ENCODE peak calls at places on chromosomes 1 and 21, in eight cellular contexts. E, K, A, U, I, B, L and D are unnamed samples.

GRCh38 chr1:211951856-211952255 is 83.5 kb downstream of the INTS7 start:
- DNase-seq in E (peak), K (no peak), A (no peak), U (peak), I (peak), B (no peak), L (peak), D (no peak)

GRCh38 chr1:86448670-86449069 is 20.1 kb upstream of the CLCA1 start:
- DNase-seq in E (no peak), K (no peak), A (no peak), U (no peak), I (no peak), B (no peak), L (no peak), D (no peak)

GRCh38 chr1:172746091-172746949 is 87.4 kb downstream of the FASLG start:
- DNase-seq in E (peak), K (no peak), A (peak), U (peak), I (peak), B (no peak), L (peak), D (no peak)

GRCh38 chr1:153277852-153278251 is 18.4 kb downstream of the LORICRIN start:
- DNase-seq in E (no peak), K (no peak), A (no peak), U (peak), I (peak), B (no peak), L (no peak), D (no peak)

GRCh38 chr21:24938592-24938991 is 668.7 kb downstream of the MRPL39 start:
- DNase-seq in E (no peak), K (no peak), A (no peak), U (no peak), I (no peak), B (no peak), L (no peak), D (no peak)

GRCh38 chr1:19315378-19316206 is 3.5 kb downstream of the SLC66A1 start:
- DNase-seq in E (peak), K (no peak), A (no peak), U (peak), I (peak), B (no peak), L (no peak), D (no peak)

GRCh38 chr1:175628548-175629317 is 114.7 kb downstream of the TNR start:
- DNase-seq in E (no peak), K (no peak), A (no peak), U (no peak), I (no peak), B (no peak), L (no peak), D (no peak)

GRCh38 chr1:44801491-44802305 is 1.5 kb downstream of the PLK3 start:
- DNase-seq in E (no peak), K (no peak), A (peak), U (no peak), I (no peak), B (no peak), L (no peak), D (no peak)

GRCh38 chr1:65209005-65209885 is 61.2 kb downstream of the AK4 start:
- DNase-seq in E (peak), K (no peak), A (no peak), U (peak), I (peak), B (no peak), L (peak), D (peak)

GRCh38 chr1:189103956-189104355 is 1373.7 kb downstream of the BRINP3 start:
- DNase-seq in E (no peak), K (no peak), A (no peak), U (no peak), I (peak), B (no peak), L (no peak), D (no peak)

GRCh38 chr1:150187560-150187931 is 37.8 kb downstream of the PLEKHO1 start:
- DNase-seq in E (no peak), K (no peak), A (no peak), U (no peak), I (no peak), B (no peak), L (no peak), D (no peak)
- TF ChIP-seq CTCF in E (no peak), K (no peak), A (peak), U (no peak), I (no peak), B (no peak), L (peak), D (no peak)

DNA sequence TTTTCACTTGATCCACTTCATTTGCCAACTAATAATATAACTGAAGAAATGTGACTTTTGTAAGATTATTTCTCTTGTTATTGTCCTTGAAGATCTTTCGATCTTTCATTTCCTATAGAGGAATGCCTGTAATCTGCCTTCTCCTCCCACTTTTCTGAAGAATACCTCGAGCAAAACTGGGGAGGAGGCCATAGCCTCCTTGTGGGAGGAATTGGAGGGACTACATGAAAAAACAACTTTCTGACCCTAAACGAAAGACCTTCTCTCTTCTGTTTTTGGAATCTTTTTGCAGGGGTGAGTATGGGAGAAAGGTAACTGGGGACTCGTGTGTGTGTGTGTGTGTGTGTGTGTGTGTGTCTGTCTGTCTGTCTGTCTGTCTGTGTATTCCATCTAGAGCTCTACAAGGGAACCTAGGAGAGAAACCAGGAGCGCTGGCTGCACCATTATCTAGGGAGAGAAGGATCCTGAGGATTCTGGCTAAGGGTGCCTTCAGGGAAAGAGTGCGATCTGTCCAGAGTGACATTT is 32.4 kb upstream of the MAB21L3 start:
- DNase-seq in E (no peak), K (no peak), A (no peak), U (no peak), I (no peak), B (no peak), L (no peak), D (no peak)
- TF ChIP-seq CTCF in E (peak), K (no peak), A (no peak), U (no peak), I (no peak), B (no peak), L (no peak), D (no peak)

GRCh38 chr1:187999973-188000372 is 1171.2 kb downstream of the PLA2G4A start:
- DNase-seq in E (no peak), K (no peak), A (no peak), U (no peak), I (peak), B (no peak), L (no peak), D (no peak)
- TF ChIP-seq CTCF in E (peak), K (no peak), A (no peak), U (no peak), I (peak), B (no peak), L (no peak), D (peak)

GRCh38 chr1:17757426-17757825 is 2.3 kb downstream of the ACTL8 start:
- DNase-seq in E (no peak), K (no peak), A (no peak), U (no peak), I (no peak), B (no peak), L (no peak), D (no peak)

GRCh38 chr1:17762313-17762712 is 7.2 kb downstream of the ACTL8 start:
- DNase-seq in E (no peak), K (no peak), A (no peak), U (no peak), I (no peak), B (no peak), L (no peak), D (no peak)

GRCh38 chr1:17763995-17764394 is 8.9 kb downstream of the ACTL8 start:
- DNase-seq in E (peak), K (no peak), A (no peak), U (no peak), I (no peak), B (no peak), L (no peak), D (no peak)

GRCh38 chr1:17755120-17755519 is at the start of gene ACTL8:
- DNase-seq in E (no peak), K (no peak), A (no peak), U (no peak), I (no peak), B (no peak), L (no peak), D (no peak)

GRCh38 chr1:17759114-17759513 is 4.0 kb downstream of the ACTL8 start:
- DNase-seq in E (no peak), K (no peak), A (no peak), U (no peak), I (no peak), B (no peak), L (peak), D (no peak)
- TF ChIP-seq CTCF in E (peak), K (no peak), A (no peak), U (peak), I (peak), B (no peak), L (peak), D (peak)

DNA sequence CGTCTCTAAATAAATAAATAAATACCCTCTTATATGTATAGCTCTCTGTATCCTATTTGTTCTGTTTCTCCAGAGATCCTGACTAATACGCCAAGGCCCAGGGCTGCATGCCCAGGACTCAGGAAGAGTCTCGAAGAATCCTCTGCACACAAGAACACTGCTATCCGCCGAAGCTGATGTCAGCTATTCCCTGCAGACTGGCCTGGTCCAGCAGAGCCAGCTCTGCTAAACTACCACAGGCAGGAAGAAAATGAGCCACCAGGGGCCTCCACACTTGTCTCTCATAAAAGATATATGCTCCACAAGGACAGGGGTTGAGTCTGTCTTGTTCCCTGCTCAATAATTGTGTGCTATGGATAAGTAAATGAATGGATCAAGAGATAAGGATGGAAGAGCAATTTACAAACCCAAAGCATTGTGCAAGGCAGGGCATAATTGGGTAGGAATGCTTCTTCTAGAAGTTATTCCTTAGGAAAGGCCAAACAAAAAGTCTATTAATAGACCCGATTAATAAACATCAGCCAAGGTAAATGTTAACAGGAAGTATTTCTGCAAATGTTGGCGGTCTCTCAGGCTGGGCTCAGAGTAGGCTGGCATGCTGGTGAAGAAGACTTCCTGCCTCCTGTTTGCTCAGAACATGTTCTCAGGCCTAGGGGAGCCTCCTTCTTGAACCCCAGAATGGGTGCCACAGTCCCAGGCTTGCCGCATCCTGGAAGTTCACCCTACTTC is 26.3 kb upstream of the MAN1C1 start:
- DNase-seq in E (no peak), K (peak), A (no peak), U (no peak), I (no peak), B (no peak), L (no peak), D (no peak)
- TF ChIP-seq CTCF in E (peak), K (no peak), A (no peak), U (no peak), I (no peak), B (no peak), L (no peak), D (no peak)

DNA sequence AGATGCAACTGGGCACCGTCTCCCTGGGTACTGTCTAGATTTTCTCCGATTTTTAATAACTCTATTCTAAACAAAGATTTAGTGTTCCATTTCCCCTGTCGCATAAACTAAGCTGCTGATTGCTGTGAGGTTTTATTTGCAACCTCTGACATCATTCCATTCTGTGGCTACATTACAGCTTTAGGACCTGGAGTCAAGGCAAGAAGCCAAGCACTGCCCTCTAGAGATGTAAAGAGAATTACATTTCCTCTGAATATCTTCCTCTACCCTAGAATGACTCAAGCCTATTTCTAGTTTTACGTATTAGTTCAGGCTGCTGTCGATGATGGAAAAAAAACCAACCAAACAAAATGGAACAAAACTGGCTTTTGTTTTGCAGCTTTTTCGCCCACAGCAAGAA is 130.2 kb upstream of the MAP1LC3C start:
- DNase-seq in E (no peak), K (no peak), A (no peak), U (peak), I (peak), B (no peak), L (no peak), D (no peak)
- TF ChIP-seq CTCF in E (no peak), K (no peak), A (no peak), U (no peak), I (peak), B (no peak), L (no peak), D (peak)